ENCODE peak calls at places on chromosome 20, in four cellular contexts. Q is cardiac septum; G is NCI-H524 treated with DMSO at 0.1 percent for 48 hours; I is activated T-cell treated with anti-CD3 and anti-CD28 coated beads, Interleukin-2, amount 50 U/mL, for 4 hours. U is an unnamed sample.

GRCh38 chr20:25310268-25310920 is 62.5 kb downstream of the PYGB start:
- DNase-seq in G (no peak), I (peak), Q (no peak), U (no peak)

GRCh38 chr20:62814060-62814708 is 2.7 kb upstream of the COL9A3 start:
- DNase-seq in I (no peak), Q (no peak), G (no peak), U (no peak)

GRCh38 chr20:38138086-38138777 is 26.8 kb downstream of the TGM2 start:
- DNase-seq in Q (peak), G (no peak), I (no peak), U (peak)

GRCh38 chr20:17928211-17928611 is 40.4 kb downstream of the SNX5 start:
- DNase-seq in I (no peak), G (no peak), Q (no peak), U (no peak)

GRCh38 chr20:33790571-33790970 is 20.6 kb upstream of the CHMP4B start:
- DNase-seq in Q (no peak), I (no peak), G (no peak), U (no peak)

GRCh38 chr20:54848984-54849538 is 373.7 kb downstream of the DOK5 start:
- DNase-seq in Q (no peak), G (no peak), I (no peak), U (no peak)

GRCh38 chr20:63782051-63782471 is 42.5 kb downstream of the SLC2A4RG start:
- DNase-seq in G (no peak), I (peak), Q (no peak), U (no peak)

GRCh38 chr20:7152071-7152470 is 384.6 kb downstream of the BMP2 start:
- DNase-seq in G (no peak), I (no peak), Q (no peak), U (no peak)

GRCh38 chr20:40687384-40688128 is 1.5 kb downstream of the MAFB start:
- DNase-seq in G (no peak), Q (peak), I (no peak), U (peak)

GRCh38 chr20:58475466-58475865 is 39.7 kb downstream of the APCDD1L start:
- DNase-seq in I (no peak), Q (no peak), G (no peak), U (no peak)